ENCODE peak calls at places on chromosomes 1 and 21, in eight cellular contexts. H is lower lobe of right lung, Z is upper lobe of right lung, B is endothelial cell, O is thoracic aorta, Q is fibroblast of the aortic adventitia, K is psoas muscle, E is neural crest cell. I is an unnamed sample.

GRCh38 chr21:45850181-45850580 is 131.4 kb upstream of the COL6A1 start:
- DNase-seq in H (no peak), Z (no peak), B (no peak), O (no peak), Q (no peak), K (no peak), E (no peak), I (no peak)

GRCh38 chr1:205569411-205570172 is 62.2 kb downstream of the ELK4 start:
- DNase-seq in H (no peak), Z (peak), B (no peak), O (no peak), Q (no peak), K (no peak), E (no peak), I (peak)

GRCh38 chr1:227542153-227543120 is 20.9 kb upstream of the ZNF678 start:
- DNase-seq in H (peak), Z (peak), B (peak), O (peak), Q (peak), K (peak), E (peak), I (peak)

GRCh38 chr21:41321908-41322495 is 5.4 kb downstream of the FAM3B start:
- DNase-seq in H (no peak), Z (no peak), B (no peak), O (no peak), Q (no peak), K (no peak), E (no peak), I (no peak)

GRCh38 chr1:227560393-227560792 is 3.0 kb upstream of the ZNF678 start:
- DNase-seq in H (no peak), Z (no peak), B (no peak), O (no peak), Q (no peak), K (peak), E (no peak), I (no peak)

GRCh38 chr1:47686731-47687617 is 249.1 kb downstream of the FOXD2 start:
- DNase-seq in H (no peak), Z (peak), B (no peak), O (no peak), Q (no peak), K (no peak), E (no peak), I (no peak)

GRCh38 chr1:161166669-161167548 is 683 bp downstream of the PPOX start:
- DNase-seq in H (no peak), Z (no peak), B (peak), O (no peak), Q (no peak), K (no peak), E (peak), I (peak)

GRCh38 chr1:83799474-83800085 is 199.4 kb downstream of the TTLL7 start:
- DNase-seq in H (no peak), Z (no peak), B (no peak), O (no peak), Q (no peak), K (no peak), E (no peak), I (no peak)

GRCh38 chr1:87439821-87440220 is 111.1 kb downstream of the LMO4 start:
- DNase-seq in H (no peak), Z (no peak), B (no peak), O (no peak), Q (no peak), K (no peak), E (no peak), I (no peak)

GRCh38 chr1:196527941-196528340 is 80.3 kb downstream of the KCNT2 start:
- DNase-seq in H (no peak), Z (no peak), B (no peak), O (no peak), Q (no peak), K (no peak), E (no peak), I (no peak)

GRCh38 chr1:119828266-119828665 is 17.0 kb upstream of the REG4 start:
- DNase-seq in H (no peak), Z (no peak), B (no peak), O (no peak), Q (no peak), K (no peak), E (no peak), I (no peak)

GRCh38 chr21:27365394-27365793 is 398.5 kb upstream of the ADAMTS5 start:
- DNase-seq in H (no peak), Z (no peak), B (no peak), O (no peak), Q (no peak), K (no peak), E (no peak), I (no peak)

GRCh38 chr1:196723325-196724185 is 51.1 kb upstream of the CFHR3 start:
- DNase-seq in H (no peak), Z (no peak), B (peak), O (no peak), Q (peak), K (no peak), E (peak), I (peak)

GRCh38 chr1:196114193-196114592 is 494.0 kb downstream of the KCNT2 start:
- DNase-seq in H (no peak), Z (no peak), B (no peak), O (no peak), Q (peak), K (no peak), E (no peak), I (no peak)

GRCh38 chr1:4488018-4488417 is 166.4 kb upstream of the AJAP1 start:
- DNase-seq in H (no peak), Z (no peak), B (no peak), O (no peak), Q (no peak), K (no peak), E (no peak), I (no peak)

GRCh38 chr1:227328405-227329019 is 10.2 kb upstream of the CDC42BPA start:
- DNase-seq in H (no peak), Z (no peak), B (no peak), O (no peak), Q (no peak), K (no peak), E (no peak), I (no peak)

GRCh38 chr1:234870020-234870378 is 258.6 kb downstream of the TOMM20 start:
- DNase-seq in H (no peak), Z (no peak), B (no peak), O (no peak), Q (no peak), K (no peak), E (no peak), I (no peak)

GRCh38 chr1:187261637-187262036 is 432.9 kb downstream of the PLA2G4A start:
- DNase-seq in H (no peak), Z (no peak), B (no peak), O (no peak), Q (no peak), K (no peak), E (no peak), I (no peak)

GRCh38 chr1:29370067-29370466 is 133.7 kb downstream of the PTPRU start:
- DNase-seq in H (no peak), Z (no peak), B (no peak), O (no peak), Q (no peak), K (no peak), E (no peak), I (no peak)

GRCh38 chr21:44400791-44401385 is 47.5 kb downstream of the TRPM2 start:
- DNase-seq in H (no peak), Z (peak), B (no peak), O (no peak), Q (no peak), K (no peak), E (no peak), I (no peak)

GRCh38 chr1:19765623-19766022 is 34.1 kb downstream of the TMCO4 start:
- DNase-seq in H (no peak), Z (no peak), B (no peak), O (no peak), Q (peak), K (no peak), E (no peak), I (peak)

GRCh38 chr1:184801503-184801902 is 46.8 kb upstream of the EDEM3 start:
- DNase-seq in H (no peak), Z (no peak), B (no peak), O (no peak), Q (peak), K (no peak), E (no peak), I (no peak)

GRCh38 chr21:41886331-41886730 is 7.2 kb upstream of the PRDM15 start:
- DNase-seq in H (no peak), Z (no peak), B (no peak), O (no peak), Q (no peak), K (no peak), E (no peak), I (no peak)

GRCh38 chr1:169086603-169087455 is 19.7 kb upstream of the ATP1B1 start:
- DNase-seq in H (no peak), Z (no peak), B (no peak), O (no peak), Q (peak), K (no peak), E (no peak), I (no peak)

GRCh38 chr1:114694540-114695310 is 621 bp downstream of the AMPD1 start:
- DNase-seq in H (no peak), Z (no peak), B (no peak), O (no peak), Q (no peak), K (no peak), E (no peak), I (no peak)

GRCh38 chr1:224938652-224939051 is 9.2 kb downstream of the DNAH14 start:
- DNase-seq in H (no peak), Z (no peak), B (no peak), O (no peak), Q (no peak), K (no peak), E (no peak), I (no peak)

GRCh38 chr1:12060500-12060899 is 2.6 kb upstream of the TNFRSF8 start:
- DNase-seq in H (no peak), Z (no peak), B (no peak), O (no peak), Q (no peak), K (no peak), E (no peak), I (no peak)

GRCh38 chr1:5220421-5220820 is 566.0 kb downstream of the AJAP1 start:
- DNase-seq in H (no peak), Z (no peak), B (no peak), O (no peak), Q (no peak), K (no peak), E (no peak), I (no peak)

GRCh38 chr1:42815938-42816599 is 853 bp upstream of the ERMAP start:
- DNase-seq in H (no peak), Z (no peak), B (no peak), O (no peak), Q (peak), K (no peak), E (no peak), I (no peak)

GRCh38 chr1:156356875-156357534 is 12.0 kb upstream of the RHBG start:
- DNase-seq in H (peak), Z (peak), B (peak), O (no peak), Q (no peak), K (no peak), E (peak), I (peak)

GRCh38 chr1:156356262-156356874 is 12.6 kb upstream of the RHBG start:
- DNase-seq in H (no peak), Z (no peak), B (no peak), O (no peak), Q (no peak), K (no peak), E (no peak), I (no peak)

GRCh38 chr1:156360534-156360933 is 8.5 kb upstream of the RHBG start:
- DNase-seq in H (no peak), Z (no peak), B (no peak), O (no peak), Q (no peak), K (no peak), E (no peak), I (no peak)

GRCh38 chr1:156357977-156358376 is 11.0 kb upstream of the RHBG start:
- DNase-seq in H (no peak), Z (no peak), B (no peak), O (no peak), Q (no peak), K (no peak), E (no peak), I (no peak)

DNA sequence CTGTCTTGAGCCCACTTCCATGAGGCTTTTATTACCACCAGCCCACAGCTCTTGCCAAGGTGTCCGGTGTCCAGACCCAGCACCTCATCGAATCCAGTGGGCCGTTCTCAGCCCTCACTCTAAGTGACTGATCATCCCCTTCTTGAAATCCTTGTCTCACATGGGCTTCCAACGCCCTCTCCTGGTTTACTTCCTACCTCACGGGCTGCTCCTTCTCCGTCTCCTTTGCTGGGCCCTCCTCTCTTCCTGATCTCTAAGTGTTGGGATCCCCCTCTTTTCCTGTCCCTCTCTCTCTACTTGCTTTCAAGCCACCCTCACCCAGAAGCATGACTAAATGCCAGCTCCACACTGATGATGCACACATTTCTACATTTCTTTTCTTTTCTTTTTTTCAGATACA is 9.0 kb upstream of the RHBG start:
- DNase-seq in H (no peak), Z (no peak), B (peak), O (no peak), Q (peak), K (no peak), E (no peak), I (peak)
- TF ChIP-seq CTCF in H (no peak), Z (no peak), B (no peak), O (no peak), Q (peak), K (no peak), E (peak), I (no peak)

DNA sequence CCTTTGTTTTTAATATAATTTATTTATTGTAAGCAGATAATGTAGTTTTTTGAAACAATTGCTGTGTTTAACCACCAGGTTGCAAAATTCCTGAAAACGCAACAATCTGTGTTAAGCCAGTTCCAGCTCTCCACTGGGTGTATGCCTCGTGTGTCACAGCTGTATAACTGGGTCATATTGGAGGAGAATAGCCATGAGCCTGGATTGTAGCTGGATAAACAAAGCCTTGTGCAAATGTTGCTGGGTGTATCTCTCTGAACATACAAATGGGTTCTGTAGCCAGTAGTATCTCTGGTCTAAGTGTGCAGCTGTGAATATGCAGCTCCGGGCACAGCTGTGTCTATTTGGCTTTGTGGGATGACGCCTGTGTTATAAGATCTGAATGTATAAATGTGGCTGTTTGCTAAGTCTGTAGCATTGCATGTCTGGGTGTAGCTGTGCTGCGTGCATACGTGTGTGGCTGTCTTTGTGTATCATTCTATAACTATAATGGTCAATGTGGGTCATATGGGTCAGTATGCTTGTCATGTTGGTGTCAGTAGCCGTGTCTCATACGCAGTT is 2.7 kb downstream of the TCEA3 start:
- DNase-seq in H (no peak), Z (no peak), B (no peak), O (no peak), Q (peak), K (no peak), E (no peak), I (no peak)
- TF ChIP-seq CTCF in H (no peak), Z (peak), B (peak), O (no peak), Q (peak), K (no peak), E (peak), I (no peak)

GRCh38 chr1:40096977-40097782 is at the start of gene PPT1:
- DNase-seq in H (peak), Z (peak), B (peak), O (peak), Q (peak), K (peak), E (peak), I (peak)
- TF ChIP-seq CTCF in H (peak), Z (peak), B (no peak), O (no peak), Q (peak), K (no peak), E (no peak), I (no peak)

GRCh38 chr1:58782308-58783089 is 1.3 kb downstream of the JUN start:
- DNase-seq in H (peak), Z (peak), B (peak), O (no peak), Q (peak), K (peak), E (peak), I (peak)
- TF ChIP-seq CTCF in H (peak), Z (peak), B (no peak), O (no peak), Q (no peak), K (peak), E (no peak), I (no peak)

DNA sequence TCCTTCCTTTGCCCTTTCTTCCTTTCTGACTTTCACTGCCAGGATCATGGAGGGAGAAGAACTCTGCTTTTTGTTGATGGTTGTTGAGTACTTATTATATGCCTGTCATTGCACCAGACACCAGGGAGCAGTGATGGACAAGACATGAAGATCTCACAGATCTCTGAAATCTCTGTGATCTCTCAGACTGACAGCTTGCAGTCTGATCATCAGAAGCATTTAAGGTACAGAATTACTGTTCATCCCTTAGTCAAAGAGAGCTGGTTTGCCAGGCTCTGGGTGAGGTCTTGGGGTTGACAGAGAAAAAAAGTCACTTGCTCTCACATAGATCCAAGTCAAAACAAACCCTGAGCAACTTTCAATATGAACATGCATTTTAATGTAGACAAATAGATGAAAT is 299.5 kb upstream of the FMN2 start:
- DNase-seq in H (no peak), Z (no peak), B (no peak), O (no peak), Q (no peak), K (no peak), E (no peak), I (no peak)
- TF ChIP-seq CTCF in H (no peak), Z (no peak), B (no peak), O (no peak), Q (no peak), K (no peak), E (no peak), I (no peak)

I was measured in nephron progenitor cell.